ENCODE peak calls at places on chromosomes 7 and 10, in four cellular contexts. One of them, this sample, is unnamed.

GRCh38 chr7:88922944-88923343 is 127.4 kb upstream of the TEX47 start:
- DNase-seq in Calu3: no peak
- DNase-seq in tibial artery: no peak
- DNase-seq in neural progenitor cell: no peak
- DNase-seq in this sample: no peak

GRCh38 chr7:82410461-82410860 is 33.1 kb downstream of the CACNA2D1 start:
- DNase-seq in tibial artery: no peak
- DNase-seq in Calu3: no peak
- DNase-seq in neural progenitor cell: peak; percentile 9
- DNase-seq in this sample: no peak

GRCh38 chr7:24665564-24666294 is 91.5 kb downstream of the GSDME start:
- DNase-seq in tibial artery: no peak
- DNase-seq in neural progenitor cell: peak; percentile 60
- DNase-seq in Calu3: peak; percentile 70
- DNase-seq in this sample: peak; percentile 47

GRCh38 chr7:121366852-121367431 is 29.2 kb downstream of the FAM3C start:
- DNase-seq in neural progenitor cell: peak; percentile 6
- DNase-seq in tibial artery: no peak
- DNase-seq in Calu3: peak; percentile 15
- DNase-seq in this sample: no peak

GRCh38 chr7:139680676-139681462 is 96.9 kb downstream of the HIPK2 start:
- DNase-seq in Calu3: peak; percentile 63
- DNase-seq in neural progenitor cell: no peak
- DNase-seq in tibial artery: peak; percentile 92
- DNase-seq in this sample: no peak

GRCh38 chr7:127650842-127651555 is 995 bp upstream of the SND1 start:
- DNase-seq in tibial artery: no peak
- DNase-seq in Calu3: no peak
- DNase-seq in neural progenitor cell: peak; percentile 61
- DNase-seq in this sample: no peak

GRCh38 chr7:39417642-39418041 is 148.6 kb upstream of the YAE1 start:
- DNase-seq in Calu3: no peak
- DNase-seq in neural progenitor cell: no peak
- DNase-seq in tibial artery: no peak
- DNase-seq in this sample: no peak

GRCh38 chr7:292826-293225 is 2.9 kb downstream of the FOXL3 start:
- DNase-seq in tibial artery: peak; percentile 38
- DNase-seq in neural progenitor cell: no peak
- DNase-seq in Calu3: no peak
- DNase-seq in this sample: no peak

DNA sequence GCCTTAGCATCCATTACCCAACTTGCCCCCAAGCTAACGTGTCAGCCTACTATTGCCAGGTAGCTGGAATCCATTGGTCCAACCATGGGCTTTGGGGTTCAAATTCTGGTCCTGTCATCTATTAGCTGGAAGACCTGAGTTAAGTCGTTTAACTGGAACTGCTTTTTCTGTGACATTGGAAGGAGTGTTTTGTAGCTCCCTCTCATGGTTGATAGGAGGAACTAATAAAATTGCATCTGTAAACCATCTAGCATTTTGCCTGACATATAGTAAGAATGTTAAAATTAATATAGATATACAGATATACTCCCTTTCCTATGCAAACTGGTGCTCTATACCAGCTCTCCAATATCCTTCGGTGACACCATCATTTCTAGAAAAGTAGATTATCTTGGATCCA is 23.8 kb upstream of the SLF2 start:
- DNase-seq in Calu3: no peak
- DNase-seq in tibial artery: no peak
- DNase-seq in neural progenitor cell: no peak
- DNase-seq in this sample: no peak
- TF ChIP-seq CTCF in Calu3: no peak
- TF ChIP-seq CTCF in tibial artery: no peak
- TF ChIP-seq CTCF in neural progenitor cell: peak; percentile 53
- TF ChIP-seq CTCF in this sample: peak; percentile 17

DNA sequence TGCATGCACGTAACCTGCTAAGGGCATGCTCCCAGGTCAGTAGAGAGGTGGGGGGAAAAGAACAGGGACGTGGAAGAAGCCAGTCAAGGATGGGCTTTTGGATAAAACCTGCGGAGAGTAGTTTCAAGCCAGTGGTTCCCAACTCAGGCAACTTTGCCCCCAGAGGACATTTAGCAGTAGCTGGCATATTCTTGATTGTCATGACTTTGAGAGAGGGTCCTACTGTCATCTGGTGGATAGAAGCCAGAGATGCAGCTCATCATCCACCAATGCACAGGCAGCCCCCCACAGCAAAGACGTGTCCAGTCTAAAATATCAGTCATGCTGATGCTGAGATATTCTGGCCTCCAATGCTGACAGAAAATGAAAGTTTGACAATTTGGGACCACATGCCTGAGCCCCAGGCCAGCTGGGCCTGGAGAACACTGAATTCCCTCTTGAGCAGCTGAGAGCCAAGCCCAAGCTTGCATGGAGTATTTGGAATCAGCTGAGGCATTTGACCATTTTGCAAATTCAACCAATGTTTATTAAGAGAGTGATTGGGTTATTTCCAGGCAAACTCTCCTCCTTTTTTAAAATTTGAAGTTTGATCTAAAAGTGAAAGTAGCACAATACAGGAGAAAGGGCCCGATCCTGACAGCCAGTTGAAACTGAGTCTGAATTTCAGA is 110.0 kb upstream of the C7orf33 start:
- DNase-seq in neural progenitor cell: no peak
- DNase-seq in tibial artery: no peak
- DNase-seq in Calu3: no peak
- DNase-seq in this sample: no peak
- TF ChIP-seq CTCF in neural progenitor cell: peak; percentile 27
- TF ChIP-seq CTCF in tibial artery: no peak
- TF ChIP-seq CTCF in Calu3: no peak
- TF ChIP-seq CTCF in this sample: no peak

GRCh38 chr7:85928500-85928899 is 715.2 kb upstream of the GRM3 start:
- DNase-seq in neural progenitor cell: no peak
- DNase-seq in tibial artery: no peak
- DNase-seq in Calu3: no peak
- DNase-seq in this sample: no peak
- TF ChIP-seq CTCF in neural progenitor cell: no peak
- TF ChIP-seq CTCF in tibial artery: no peak
- TF ChIP-seq CTCF in Calu3: no peak
- TF ChIP-seq CTCF in this sample: no peak

DNA sequence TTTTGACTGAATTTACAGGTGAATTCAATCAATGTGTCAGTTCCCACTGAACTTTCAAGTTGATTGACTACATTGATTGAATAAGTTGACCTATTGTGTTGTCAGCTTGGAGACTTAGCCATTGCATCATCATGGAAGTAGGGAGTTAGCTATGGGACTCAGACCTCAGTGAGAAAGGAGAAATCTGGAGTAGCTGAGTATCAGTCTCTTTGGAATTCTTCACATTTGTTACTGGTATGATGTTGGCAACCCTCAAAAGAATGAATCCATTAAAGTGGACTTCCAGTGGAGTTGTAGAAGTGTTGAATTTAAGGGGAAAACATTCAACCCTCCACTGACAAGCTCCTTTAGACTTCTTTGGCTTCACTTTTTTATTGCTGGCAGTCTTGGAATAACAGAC is 160.2 kb upstream of the NRP1 start:
- DNase-seq in Calu3: no peak
- DNase-seq in neural progenitor cell: no peak
- DNase-seq in tibial artery: no peak
- DNase-seq in this sample: no peak
- TF ChIP-seq CTCF in Calu3: no peak
- TF ChIP-seq CTCF in neural progenitor cell: no peak
- TF ChIP-seq CTCF in tibial artery: no peak
- TF ChIP-seq CTCF in this sample: no peak

DNA sequence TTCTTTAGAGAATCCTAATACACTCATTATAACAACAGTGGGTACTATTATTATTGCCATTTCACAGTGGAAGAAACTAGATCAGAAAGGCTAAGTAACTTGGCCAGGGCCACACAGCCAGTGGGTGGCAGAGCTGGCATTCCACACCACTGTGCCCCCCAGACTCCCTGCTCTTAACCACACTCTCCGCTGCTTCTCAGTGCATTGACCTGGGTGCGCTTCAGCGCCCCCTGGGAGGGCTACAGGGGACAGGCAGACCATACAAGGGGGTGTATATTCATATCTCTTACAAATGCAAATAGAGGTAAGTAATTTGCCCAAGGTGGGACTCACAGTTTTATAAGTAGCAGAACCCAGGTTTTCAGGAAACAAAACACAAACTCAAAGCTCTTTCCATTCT is 77.0 kb upstream of the NMT2 start:
- DNase-seq in neural progenitor cell: peak; percentile 59
- DNase-seq in tibial artery: no peak
- DNase-seq in Calu3: no peak
- DNase-seq in this sample: no peak
- TF ChIP-seq CTCF in neural progenitor cell: peak; percentile 64
- TF ChIP-seq CTCF in tibial artery: no peak
- TF ChIP-seq CTCF in Calu3: peak; percentile 31
- TF ChIP-seq CTCF in this sample: peak; percentile 23

DNA sequence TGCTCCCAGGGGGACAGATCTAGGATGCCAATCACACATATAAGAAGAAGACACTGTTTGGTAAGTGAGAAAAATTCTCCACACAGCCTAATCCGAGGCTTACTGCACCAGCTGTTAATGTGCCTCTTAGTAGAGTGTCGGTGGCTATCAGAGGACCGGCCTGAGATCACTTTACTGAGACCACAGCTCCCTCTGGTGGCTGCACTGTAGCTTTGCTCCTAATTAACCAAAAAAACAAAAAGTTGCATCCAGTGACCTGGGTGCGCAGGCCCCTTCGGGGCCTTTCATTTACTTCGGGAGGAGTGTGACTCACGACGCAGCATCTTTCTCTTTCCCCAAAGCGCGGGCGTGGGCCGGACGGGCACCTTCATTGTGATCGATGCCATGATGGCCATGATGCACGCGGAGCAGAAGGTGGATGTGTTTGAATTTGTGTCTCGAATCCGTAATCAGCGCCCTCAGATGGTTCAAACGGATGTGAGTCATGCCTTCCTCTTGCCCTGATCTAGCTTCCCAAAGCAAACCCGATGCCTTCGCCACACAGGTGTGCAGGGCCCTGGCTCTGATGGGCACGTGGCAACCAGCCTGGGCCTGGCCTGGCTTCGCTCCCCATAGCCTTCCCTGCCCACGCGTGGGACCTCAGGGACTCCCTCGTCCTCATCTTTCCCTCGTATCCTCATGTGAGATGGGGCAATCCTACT is 56.7 kb downstream of the MKI67 start:
- DNase-seq in tibial artery: peak; percentile 70
- DNase-seq in neural progenitor cell: peak; percentile 90
- DNase-seq in Calu3: peak; percentile 73
- DNase-seq in this sample: peak; percentile 87
- TF ChIP-seq CTCF in tibial artery: peak; percentile 90
- TF ChIP-seq CTCF in neural progenitor cell: peak; percentile 93
- TF ChIP-seq CTCF in Calu3: peak; percentile 47
- TF ChIP-seq CTCF in this sample: peak; percentile 85

DNA sequence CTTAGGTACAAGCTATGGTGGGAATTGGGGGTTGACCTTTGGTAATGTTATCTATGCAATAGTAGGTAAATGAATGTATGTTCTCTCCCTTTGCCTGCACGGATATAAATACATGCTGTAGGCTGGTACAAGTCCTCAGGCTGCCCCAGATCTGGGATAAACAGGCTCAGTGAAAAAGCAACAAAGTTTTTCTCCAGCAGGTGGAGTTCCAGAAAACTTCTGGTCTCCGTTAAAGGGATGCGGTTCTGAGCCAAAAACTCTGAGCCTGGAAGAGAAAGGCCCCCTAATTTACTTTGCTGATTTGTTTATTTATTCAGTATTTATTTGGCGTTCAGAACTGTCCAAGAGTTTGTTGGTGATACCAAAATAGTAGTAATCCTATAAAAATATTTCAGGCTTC is 204.7 kb downstream of the ADRA2A start:
- DNase-seq in tibial artery: no peak
- DNase-seq in neural progenitor cell: peak; percentile 54
- DNase-seq in Calu3: peak; percentile 19
- DNase-seq in this sample: no peak
- TF ChIP-seq CTCF in tibial artery: no peak
- TF ChIP-seq CTCF in neural progenitor cell: peak; percentile 60
- TF ChIP-seq CTCF in Calu3: no peak
- TF ChIP-seq CTCF in this sample: peak; percentile 43

GRCh38 chr7:47232751-47233412 is 349.0 kb downstream of the TNS3 start:
- DNase-seq in neural progenitor cell: no peak
- DNase-seq in tibial artery: no peak
- DNase-seq in Calu3: no peak
- DNase-seq in this sample: no peak
- TF ChIP-seq CTCF in neural progenitor cell: no peak
- TF ChIP-seq CTCF in tibial artery: no peak
- TF ChIP-seq CTCF in Calu3: no peak
- TF ChIP-seq CTCF in this sample: no peak

GRCh38 chr10:50988792-50989191 is 85.5 kb upstream of the PRKG1 start:
- DNase-seq in Calu3: no peak
- DNase-seq in neural progenitor cell: no peak
- DNase-seq in tibial artery: no peak
- DNase-seq in this sample: no peak
- TF ChIP-seq CTCF in Calu3: no peak
- TF ChIP-seq CTCF in neural progenitor cell: peak; percentile 61
- TF ChIP-seq CTCF in tibial artery: peak; percentile 53
- TF ChIP-seq CTCF in this sample: peak; percentile 49

This sample was measured in nephron progenitor cell.